ENCODE peak calls at places on chromosome 11, in five cellular contexts. W is HCT116, V is GM23338, D is HepG2, R is GM12878. C is an unnamed sample.

GRCh38 chr11:115927823-115928329 is 423.7 kb upstream of the CADM1 start:
- DNase-seq in W (no peak), D (no peak), R (peak), V (no peak), C (no peak)

GRCh38 chr11:82981852-82982251 is 80.3 kb downstream of the DDIAS start:
- DNase-seq in D (no peak), R (no peak), V (no peak), W (no peak), C (no peak)

GRCh38 chr11:118290923-118291322 is 13.6 kb upstream of the CD3E start:
- DNase-seq in W (peak), D (peak), R (no peak), V (peak), C (no peak)

GRCh38 chr11:134792677-134793076 is 380.6 kb upstream of the B3GAT1 start:
- DNase-seq in R (no peak), V (no peak), D (no peak), W (no peak), C (no peak)

GRCh38 chr11:35012467-35013191 is 96.2 kb downstream of the PDHX start:
- DNase-seq in W (no peak), V (no peak), D (no peak), R (peak), C (no peak)

GRCh38 chr11:20035701-20036601 is 124.3 kb downstream of the DBX1 start:
- DNase-seq in D (peak), W (no peak), R (no peak), V (no peak), C (no peak)

GRCh38 chr11:121451178-121451981 is 734 bp upstream of the SORL1 start:
- DNase-seq in W (no peak), V (no peak), D (peak), R (no peak), C (no peak)

GRCh38 chr11:12448131-12448939 is 71.0 kb downstream of the PARVA start:
- DNase-seq in R (no peak), D (no peak), V (no peak), W (no peak), C (no peak)

GRCh38 chr11:94519478-94520084 is 7.3 kb downstream of the C11orf97 start:
- DNase-seq in R (no peak), V (peak), W (peak), D (no peak), C (peak)

GRCh38 chr11:77062924-77063323 is 3.8 kb upstream of the CAPN5 start:
- DNase-seq in D (no peak), V (peak), R (no peak), W (no peak), C (no peak)

GRCh38 chr11:102197759-102198158 is 87.5 kb downstream of the YAP1 start:
- DNase-seq in V (peak), D (peak), R (no peak), W (no peak), C (no peak)

GRCh38 chr11:102279641-102280170 is 37.6 kb upstream of the BIRC3 start:
- DNase-seq in W (no peak), D (peak), V (peak), R (peak), C (no peak)

GRCh38 chr11:70173018-70173417 is 30.1 kb upstream of the FADD start:
- DNase-seq in V (no peak), D (peak), R (no peak), W (no peak), C (no peak)

GRCh38 chr11:97702948-97703347 is 1313.1 kb downstream of the JRKL start:
- DNase-seq in D (no peak), W (no peak), V (no peak), R (no peak), C (no peak)

GRCh38 chr11:110472858-110473257 is 43.1 kb downstream of the FDX1 start:
- DNase-seq in D (no peak), V (no peak), W (no peak), R (no peak), C (no peak)

GRCh38 chr11:125663910-125664309 is 16.7 kb downstream of the ACRV1 start:
- DNase-seq in D (no peak), V (no peak), W (no peak), R (no peak), C (no peak)

GRCh38 chr11:75428301-75428724 is 4.7 kb downstream of the KLHL35 start:
- DNase-seq in V (peak), D (peak), W (no peak), R (no peak), C (peak)

GRCh38 chr11:125390949-125391348 is 105.1 kb downstream of the FEZ1 start:
- DNase-seq in D (no peak), V (peak), R (no peak), W (no peak), C (no peak)

GRCh38 chr11:134510641-134511040 is 98.6 kb upstream of the B3GAT1 start:
- DNase-seq in R (no peak), W (no peak), V (no peak), D (no peak), C (no peak)

GRCh38 chr11:123653405-123653996 is 923 bp downstream of the SCN3B start:
- DNase-seq in W (no peak), R (no peak), V (no peak), D (no peak), C (no peak)

GRCh38 chr11:15707971-15708370 is 593.2 kb downstream of the INSC start:
- DNase-seq in V (peak), D (no peak), W (no peak), R (no peak), C (no peak)

GRCh38 chr11:87970762-87971161 is 204.5 kb downstream of the RAB38 start:
- DNase-seq in R (no peak), V (peak), W (no peak), D (no peak), C (no peak)

GRCh38 chr11:72225411-72225951 is 914 bp downstream of the INPPL1 start:
- DNase-seq in W (no peak), R (no peak), V (peak), D (no peak), C (no peak)

GRCh38 chr11:74696932-74697687 is 34.1 kb downstream of the CHRDL2 start:
- DNase-seq in R (no peak), V (peak), W (no peak), D (peak), C (no peak)

GRCh38 chr11:33507967-33508366 is 192.7 kb downstream of the C11orf91 start:
- DNase-seq in R (no peak), V (peak), W (peak), D (peak), C (peak)

GRCh38 chr11:108591893-108592292 is 1.7 kb downstream of the EXPH5 start:
- DNase-seq in W (no peak), V (no peak), R (no peak), D (no peak), C (no peak)

GRCh38 chr11:118000850-118001228 is 14.6 kb downstream of the IL10RA start:
- DNase-seq in W (no peak), V (no peak), R (no peak), D (no peak), C (no peak)

GRCh38 chr11:36411202-36411640 is 98.9 kb downstream of the TRAF6 start:
- DNase-seq in W (no peak), R (peak), V (no peak), D (no peak), C (no peak)

GRCh38 chr11:8963569-8964323 is 496 bp downstream of the TMEM9B start:
- DNase-seq in W (peak), R (peak), V (peak), D (peak), C (no peak)
- H3K27ac ChIP-seq in W (peak), R (peak), V (peak), D (peak), C (no peak)

DNA sequence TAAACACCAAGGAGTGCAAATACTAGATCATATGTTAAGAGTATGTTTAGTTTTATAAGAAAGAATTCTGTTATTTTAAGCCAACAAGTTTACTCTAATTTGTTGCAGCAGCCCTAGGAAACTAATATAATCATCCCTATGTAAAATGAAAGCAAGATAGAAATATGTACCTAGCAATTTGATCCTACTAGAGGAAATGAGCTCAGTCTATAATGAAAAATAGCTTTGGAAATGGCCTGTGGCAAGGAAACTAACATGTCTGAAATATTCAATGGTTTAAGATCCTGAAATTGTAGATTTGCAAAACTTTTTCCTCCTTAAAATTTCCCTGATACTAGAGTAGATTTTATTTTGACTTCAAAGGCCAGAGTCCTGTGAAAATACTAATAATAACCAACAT is 112.7 kb upstream of the SLC5A12 start:
- DNase-seq in W (no peak), V (no peak), D (no peak), R (no peak), C (no peak)
- TF ChIP-seq EZH2 in W (no peak), V (no peak), D (no peak), R (no peak), C (no peak)

GRCh38 chr11:49377978-49378377 is 169.6 kb upstream of the FOLH1 start:
- DNase-seq in V (no peak), W (no peak), D (no peak), R (no peak), C (peak)
- TF ChIP-seq POLR2AphosphoS5 in V (no peak), W (no peak), D (no peak), R (no peak), C (no peak)

GRCh38 chr11:44600261-44600660 is 34.8 kb downstream of the CD82 start:
- DNase-seq in R (no peak), D (no peak), V (no peak), W (no peak), C (no peak)
- H3K27ac ChIP-seq in R (peak), D (no peak), V (no peak), W (no peak), C (no peak)

GRCh38 chr11:64298966-64299846 is 952 bp upstream of the CATSPERZ start:
- DNase-seq in V (peak), R (no peak), D (no peak), W (no peak), C (no peak)
- TF ChIP-seq EZH2 in V (peak), R (no peak), D (no peak), W (no peak), C (no peak)

C was measured in SK-N-MC.